ENCODE peak calls at places on chromosomes 3 and 15, in five cellular contexts. B is HFFc6, N is GM12865, Z is H1, J is heart right ventricle. Y is an unnamed sample.

GRCh38 chr15:74960995-74961588 is 4.5 kb upstream of the RPP25 start:
- DNase-seq in B (no peak), Z (no peak), N (no peak), J (no peak), Y (no peak)

GRCh38 chr15:77659350-77660321 is 26.9 kb upstream of the LINGO1 start:
- DNase-seq in Z (no peak), B (peak), J (peak), N (peak), Y (no peak)

GRCh38 chr15:55917881-55918296 is 75.5 kb downstream of the NEDD4 start:
- DNase-seq in N (peak), J (no peak), Z (no peak), B (peak), Y (no peak)

GRCh38 chr3:16350041-16350952 is 85.3 kb downstream of the OXNAD1 start:
- DNase-seq in Z (no peak), J (no peak), N (no peak), B (peak), Y (no peak)

GRCh38 chr3:44400771-44401170 is 62.2 kb downstream of the TCAIM start:
- DNase-seq in N (no peak), B (no peak), J (no peak), Z (no peak), Y (no peak)

GRCh38 chr15:94387854-94388441 is 156.6 kb downstream of the MCTP2 start:
- DNase-seq in Z (no peak), N (peak), J (no peak), B (no peak), Y (no peak)

GRCh38 chr15:60120100-60120499 is 116.0 kb downstream of the FOXB1 start:
- DNase-seq in Z (no peak), N (peak), J (no peak), B (no peak), Y (no peak)

GRCh38 chr15:80234883-80235282 is 17.1 kb downstream of the CTXND1 start:
- DNase-seq in N (peak), J (no peak), B (peak), Z (peak), Y (peak)

GRCh38 chr15:88276821-88277220 is 20.3 kb upstream of the NTRK3 start:
- DNase-seq in Z (no peak), B (no peak), N (no peak), J (no peak), Y (no peak)

GRCh38 chr15:93312891-93313486 is 224.0 kb upstream of the RGMA start:
- DNase-seq in B (no peak), Z (no peak), N (no peak), J (no peak), Y (no peak)

GRCh38 chr3:9497821-9498565 is 55.6 kb downstream of the LHFPL4 start:
- DNase-seq in J (no peak), N (no peak), Z (no peak), B (peak), Y (no peak)

GRCh38 chr3:196431193-196432136 is 762 bp downstream of the UBXN7 start:
- DNase-seq in B (peak), Z (no peak), N (peak), J (peak), Y (no peak)

GRCh38 chr15:81491414-81492101 is 117.5 kb upstream of the TMC3 start:
- DNase-seq in B (no peak), Z (no peak), N (no peak), J (no peak), Y (no peak)

GRCh38 chr3:66933233-66933632 is 64.9 kb upstream of the KBTBD8 start:
- DNase-seq in J (no peak), Z (peak), B (no peak), N (no peak), Y (no peak)

GRCh38 chr15:42456539-42456938 is 34.4 kb downstream of the ZNF106 start:
- DNase-seq in B (no peak), Z (no peak), J (no peak), N (no peak), Y (no peak)

GRCh38 chr15:78129098-78130011 is 1.9 kb downstream of the CIB2 start:
- DNase-seq in B (no peak), Z (no peak), J (no peak), N (no peak), Y (no peak)

GRCh38 chr3:53161345-53161819 is 373 bp downstream of the PRKCD start:
- DNase-seq in J (peak), N (peak), Z (no peak), B (no peak), Y (no peak)

GRCh38 chr3:8486945-8487344 is 14.7 kb upstream of the LMCD1 start:
- DNase-seq in Z (no peak), B (no peak), J (no peak), N (no peak), Y (no peak)

GRCh38 chr15:78058401-78058935 is 19.0 kb downstream of the TBC1D2B start:
- DNase-seq in J (no peak), N (no peak), B (no peak), Z (no peak), Y (no peak)

GRCh38 chr3:28053759-28054158 is 187.7 kb upstream of the CMC1 start:
- DNase-seq in J (no peak), Z (no peak), N (no peak), B (peak), Y (no peak)

GRCh38 chr3:190593075-190593474 is 79.2 kb downstream of the IL1RAP start:
- DNase-seq in J (no peak), B (no peak), N (no peak), Z (no peak), Y (no peak)

GRCh38 chr3:152587861-152588260 is 247.1 kb upstream of the P2RY1 start:
- DNase-seq in J (no peak), B (no peak), N (no peak), Z (no peak), Y (no peak)

GRCh38 chr3:8509961-8510360 is 8.3 kb downstream of the LMCD1 start:
- DNase-seq in Z (no peak), B (peak), N (no peak), J (no peak), Y (no peak)

GRCh38 chr3:113626513-113627371 is 69.7 kb downstream of the USF3 start:
- DNase-seq in B (peak), Z (peak), J (peak), N (peak), Y (peak)

Y was measured in iPS DF 6.9.